ENCODE peak calls at places on chromosome 20, in eight cellular contexts. One of them, this sample, is unnamed. For H3K27me3 and H3K36me3, the result is how much of the 10 kb centered on the place peaks cover.

GRCh38 chr20:53621482-53622246 is 28.0 kb upstream of the ZNF217 start:
- DNase-seq in aorta: peak
- DNase-seq in adrenal gland: peak
- DNase-seq in heart right ventricle: peak
- DNase-seq in CD8-positive, alpha-beta T cell: no peak
- DNase-seq in psoas muscle: peak
- DNase-seq in IMR-90: peak
- DNase-seq in PC-9: peak
- DNase-seq in this sample: peak

GRCh38 chr20:23129891-23130621 is 43.9 kb upstream of the CD93 start:
- DNase-seq in CD8-positive, alpha-beta T cell: no peak
- DNase-seq in heart right ventricle: no peak
- DNase-seq in IMR-90: no peak
- DNase-seq in psoas muscle: no peak
- DNase-seq in adrenal gland: no peak
- DNase-seq in aorta: peak
- DNase-seq in PC-9: no peak
- DNase-seq in this sample: no peak

GRCh38 chr20:51636123-51636522 is 93.6 kb upstream of the NFATC2 start:
- DNase-seq in adrenal gland: no peak
- DNase-seq in IMR-90: no peak
- DNase-seq in aorta: no peak
- DNase-seq in CD8-positive, alpha-beta T cell: no peak
- DNase-seq in heart right ventricle: no peak
- DNase-seq in PC-9: no peak
- DNase-seq in psoas muscle: no peak
- DNase-seq in this sample: no peak

GRCh38 chr20:58139849-58140786 is 88.3 kb downstream of the ANKRD60 start:
- DNase-seq in adrenal gland: no peak
- DNase-seq in CD8-positive, alpha-beta T cell: no peak
- DNase-seq in heart right ventricle: no peak
- DNase-seq in psoas muscle: no peak
- DNase-seq in aorta: no peak
- DNase-seq in PC-9: no peak
- DNase-seq in IMR-90: no peak
- DNase-seq in this sample: no peak

GRCh38 chr20:51354191-51354768 is 188.2 kb downstream of the NFATC2 start:
- DNase-seq in CD8-positive, alpha-beta T cell: no peak
- DNase-seq in adrenal gland: no peak
- DNase-seq in psoas muscle: peak
- DNase-seq in PC-9: no peak
- DNase-seq in IMR-90: peak
- DNase-seq in aorta: no peak
- DNase-seq in heart right ventricle: no peak
- DNase-seq in this sample: no peak

GRCh38 chr20:63977392-63978276 is 1.8 kb downstream of the SAMD10 start:
- DNase-seq in adrenal gland: peak
- DNase-seq in psoas muscle: no peak
- DNase-seq in heart right ventricle: peak
- DNase-seq in IMR-90: peak
- DNase-seq in CD8-positive, alpha-beta T cell: no peak
- DNase-seq in PC-9: peak
- DNase-seq in aorta: peak
- DNase-seq in this sample: no peak

GRCh38 chr20:53984354-53984753 is 86.0 kb downstream of the BCAS1 start:
- DNase-seq in psoas muscle: no peak
- DNase-seq in aorta: peak
- DNase-seq in adrenal gland: no peak
- DNase-seq in PC-9: no peak
- DNase-seq in CD8-positive, alpha-beta T cell: no peak
- DNase-seq in heart right ventricle: no peak
- DNase-seq in IMR-90: no peak
- DNase-seq in this sample: no peak

GRCh38 chr20:23606652-23607049 is 934 bp upstream of the CST9 start:
- DNase-seq in aorta: peak
- DNase-seq in PC-9: peak
- DNase-seq in CD8-positive, alpha-beta T cell: peak
- DNase-seq in heart right ventricle: peak
- DNase-seq in psoas muscle: peak
- DNase-seq in IMR-90: peak
- DNase-seq in adrenal gland: peak
- DNase-seq in this sample: peak

GRCh38 chr20:26205350-26205749 is 508.7 kb upstream of the ZNF337 start:
- DNase-seq in aorta: no peak
- DNase-seq in PC-9: no peak
- DNase-seq in adrenal gland: no peak
- DNase-seq in CD8-positive, alpha-beta T cell: no peak
- DNase-seq in psoas muscle: no peak
- DNase-seq in heart right ventricle: no peak
- DNase-seq in IMR-90: no peak
- DNase-seq in this sample: no peak

GRCh38 chr20:26209171-26209941 is 512.7 kb upstream of the ZNF337 start:
- DNase-seq in heart right ventricle: peak
- DNase-seq in psoas muscle: peak
- DNase-seq in IMR-90: peak
- DNase-seq in aorta: peak
- DNase-seq in PC-9: no peak
- DNase-seq in CD8-positive, alpha-beta T cell: no peak
- DNase-seq in adrenal gland: no peak
- DNase-seq in this sample: no peak

GRCh38 chr20:26207237-26207966 is 510.7 kb upstream of the ZNF337 start:
- DNase-seq in CD8-positive, alpha-beta T cell: no peak
- DNase-seq in adrenal gland: no peak
- DNase-seq in heart right ventricle: no peak
- DNase-seq in aorta: no peak
- DNase-seq in PC-9: no peak
- DNase-seq in psoas muscle: no peak
- DNase-seq in IMR-90: no peak
- DNase-seq in this sample: no peak

DNA sequence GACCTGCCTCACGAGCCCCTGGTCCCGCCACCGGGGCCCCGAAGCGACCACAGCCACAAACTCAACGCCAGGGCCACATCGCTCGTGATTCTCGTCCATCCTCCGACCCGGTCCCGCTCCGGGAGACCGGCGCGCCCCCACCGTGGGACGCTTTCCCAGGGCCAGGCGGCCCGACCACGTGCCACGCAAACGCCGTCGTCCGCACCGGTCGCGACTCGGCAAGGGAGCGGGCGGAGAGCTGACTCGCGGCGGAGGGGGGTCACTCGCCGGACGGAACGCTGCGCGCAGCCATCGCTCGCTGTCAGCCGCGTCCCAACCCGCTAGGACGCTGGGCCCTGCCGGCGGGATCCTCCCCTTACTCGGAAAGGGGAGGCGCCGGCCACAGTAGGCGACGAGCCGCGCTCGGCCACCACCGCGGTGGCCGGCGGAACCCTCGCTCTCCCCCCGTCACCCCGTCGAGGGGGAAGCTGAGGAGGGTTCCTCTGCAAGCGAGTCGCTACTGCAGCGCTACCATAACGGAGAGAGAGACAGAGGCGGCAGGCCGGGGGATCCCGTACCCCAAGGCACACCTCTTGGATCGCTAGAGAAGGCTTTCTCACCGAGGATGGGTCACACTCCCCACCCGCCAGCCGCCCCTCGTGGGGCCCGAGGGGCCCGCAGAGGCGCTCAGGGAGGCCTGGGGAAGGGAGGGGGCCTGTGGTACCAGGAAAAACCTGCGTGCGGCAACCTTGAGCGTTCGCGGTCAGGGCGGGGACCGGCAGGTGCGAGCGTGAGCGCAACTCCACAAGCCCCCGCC is 511.8 kb upstream of the ZNF337 start:
- DNase-seq in CD8-positive, alpha-beta T cell: peak
- DNase-seq in aorta: peak
- DNase-seq in adrenal gland: no peak
- DNase-seq in PC-9: no peak
- DNase-seq in heart right ventricle: peak
- DNase-seq in psoas muscle: peak
- DNase-seq in IMR-90: no peak
- DNase-seq in this sample: peak
- H3K27me3 ChIP-seq in CD8-positive, alpha-beta T cell: under half
- H3K27me3 ChIP-seq in aorta: under half
- H3K27me3 ChIP-seq in adrenal gland: under half
- H3K27me3 ChIP-seq in PC-9: under half
- H3K27me3 ChIP-seq in heart right ventricle: under half
- H3K27me3 ChIP-seq in psoas muscle: under half
- H3K27me3 ChIP-seq in IMR-90: under half
- H3K27me3 ChIP-seq in this sample: under half

GRCh38 chr20:46361811-46362210 is 44.6 kb downstream of the ELMO2 start:
- DNase-seq in CD8-positive, alpha-beta T cell: no peak
- DNase-seq in heart right ventricle: no peak
- DNase-seq in aorta: no peak
- DNase-seq in adrenal gland: peak
- DNase-seq in psoas muscle: no peak
- DNase-seq in IMR-90: no peak
- DNase-seq in PC-9: no peak
- DNase-seq in this sample: no peak

GRCh38 chr20:46363874-46364669 is 42.3 kb downstream of the ELMO2 start:
- DNase-seq in psoas muscle: peak
- DNase-seq in heart right ventricle: peak
- DNase-seq in adrenal gland: peak
- DNase-seq in CD8-positive, alpha-beta T cell: peak
- DNase-seq in aorta: peak
- DNase-seq in IMR-90: peak
- DNase-seq in PC-9: peak
- DNase-seq in this sample: peak

GRCh38 chr20:46362931-46363872 is 43.2 kb downstream of the ELMO2 start:
- DNase-seq in heart right ventricle: no peak
- DNase-seq in adrenal gland: peak
- DNase-seq in aorta: no peak
- DNase-seq in CD8-positive, alpha-beta T cell: no peak
- DNase-seq in PC-9: no peak
- DNase-seq in IMR-90: no peak
- DNase-seq in psoas muscle: no peak
- DNase-seq in this sample: no peak

GRCh38 chr20:46359233-46359751 is 47.1 kb downstream of the ELMO2 start:
- DNase-seq in CD8-positive, alpha-beta T cell: no peak
- DNase-seq in heart right ventricle: no peak
- DNase-seq in IMR-90: no peak
- DNase-seq in adrenal gland: peak
- DNase-seq in PC-9: no peak
- DNase-seq in psoas muscle: peak
- DNase-seq in aorta: no peak
- DNase-seq in this sample: no peak

GRCh38 chr20:46361386-46361785 is 45.0 kb downstream of the ELMO2 start:
- DNase-seq in PC-9: no peak
- DNase-seq in CD8-positive, alpha-beta T cell: no peak
- DNase-seq in IMR-90: no peak
- DNase-seq in psoas muscle: no peak
- DNase-seq in adrenal gland: no peak
- DNase-seq in aorta: no peak
- DNase-seq in heart right ventricle: no peak
- DNase-seq in this sample: no peak
- H3K36me3 ChIP-seq in PC-9: under half
- H3K36me3 ChIP-seq in CD8-positive, alpha-beta T cell: under half
- H3K36me3 ChIP-seq in IMR-90: under half
- H3K36me3 ChIP-seq in psoas muscle: under half
- H3K36me3 ChIP-seq in adrenal gland: under half
- H3K36me3 ChIP-seq in aorta: under half
- H3K36me3 ChIP-seq in heart right ventricle: under half
- H3K36me3 ChIP-seq in this sample: under half

GRCh38 chr20:24676353-24676977 is 207.0 kb downstream of the SYNDIG1 start:
- DNase-seq in CD8-positive, alpha-beta T cell: no peak
- DNase-seq in adrenal gland: no peak
- DNase-seq in IMR-90: no peak
- DNase-seq in heart right ventricle: no peak
- DNase-seq in PC-9: no peak
- DNase-seq in psoas muscle: no peak
- DNase-seq in aorta: no peak
- DNase-seq in this sample: no peak

GRCh38 chr20:24674921-24675605 is 205.6 kb downstream of the SYNDIG1 start:
- DNase-seq in CD8-positive, alpha-beta T cell: no peak
- DNase-seq in heart right ventricle: no peak
- DNase-seq in IMR-90: no peak
- DNase-seq in aorta: no peak
- DNase-seq in adrenal gland: no peak
- DNase-seq in PC-9: no peak
- DNase-seq in psoas muscle: no peak
- DNase-seq in this sample: no peak

GRCh38 chr20:24676978-24677370 is 207.5 kb downstream of the SYNDIG1 start:
- DNase-seq in PC-9: no peak
- DNase-seq in psoas muscle: no peak
- DNase-seq in adrenal gland: no peak
- DNase-seq in aorta: no peak
- DNase-seq in CD8-positive, alpha-beta T cell: no peak
- DNase-seq in heart right ventricle: no peak
- DNase-seq in IMR-90: no peak
- DNase-seq in this sample: no peak

GRCh38 chr20:24673678-24674570 is 204.5 kb downstream of the SYNDIG1 start:
- DNase-seq in psoas muscle: no peak
- DNase-seq in aorta: no peak
- DNase-seq in CD8-positive, alpha-beta T cell: no peak
- DNase-seq in PC-9: no peak
- DNase-seq in heart right ventricle: no peak
- DNase-seq in adrenal gland: no peak
- DNase-seq in IMR-90: peak
- DNase-seq in this sample: no peak

DNA sequence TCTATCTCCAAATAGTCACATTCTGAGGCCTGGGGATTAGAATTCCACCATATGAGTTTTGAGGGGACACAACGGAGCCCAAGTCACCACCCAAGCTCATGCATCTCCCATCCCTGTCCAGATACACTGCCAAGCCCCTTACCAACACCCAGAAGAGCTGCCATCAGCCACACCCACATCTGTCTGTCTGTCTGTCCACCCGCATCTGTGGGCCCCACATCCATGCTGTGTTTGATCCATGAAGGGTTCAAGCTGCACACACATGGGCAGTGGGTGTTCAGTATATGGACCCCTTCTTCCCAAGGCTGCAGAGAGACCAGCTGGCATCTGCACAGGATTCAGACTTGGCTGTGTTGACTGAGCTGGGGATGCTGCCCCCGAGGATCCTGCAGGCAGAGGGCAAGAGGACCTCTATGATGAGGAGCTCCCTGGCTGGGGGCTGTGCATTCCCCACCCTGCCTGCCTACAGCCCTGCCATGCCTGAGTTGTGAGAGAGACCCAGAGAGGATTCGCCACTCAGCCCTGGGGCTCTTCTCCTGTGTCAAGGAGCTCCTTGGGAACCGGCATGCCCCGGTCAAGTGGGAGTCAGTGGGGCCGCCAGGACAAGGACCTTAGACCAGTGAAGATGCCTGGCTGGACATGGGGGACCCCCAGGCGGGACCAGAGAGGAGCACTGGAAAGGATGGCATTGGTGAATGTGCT is 206.4 kb downstream of the SYNDIG1 start:
- DNase-seq in CD8-positive, alpha-beta T cell: no peak
- DNase-seq in aorta: no peak
- DNase-seq in psoas muscle: no peak
- DNase-seq in IMR-90: no peak
- DNase-seq in heart right ventricle: no peak
- DNase-seq in PC-9: no peak
- DNase-seq in adrenal gland: no peak
- DNase-seq in this sample: no peak
- H3K27ac ChIP-seq in CD8-positive, alpha-beta T cell: no peak
- H3K27ac ChIP-seq in aorta: no peak
- H3K27ac ChIP-seq in psoas muscle: no peak
- H3K27ac ChIP-seq in IMR-90: no peak
- H3K27ac ChIP-seq in heart right ventricle: no peak
- H3K27ac ChIP-seq in PC-9: no peak
- H3K27ac ChIP-seq in adrenal gland: no peak
- H3K27ac ChIP-seq in this sample: no peak

DNA sequence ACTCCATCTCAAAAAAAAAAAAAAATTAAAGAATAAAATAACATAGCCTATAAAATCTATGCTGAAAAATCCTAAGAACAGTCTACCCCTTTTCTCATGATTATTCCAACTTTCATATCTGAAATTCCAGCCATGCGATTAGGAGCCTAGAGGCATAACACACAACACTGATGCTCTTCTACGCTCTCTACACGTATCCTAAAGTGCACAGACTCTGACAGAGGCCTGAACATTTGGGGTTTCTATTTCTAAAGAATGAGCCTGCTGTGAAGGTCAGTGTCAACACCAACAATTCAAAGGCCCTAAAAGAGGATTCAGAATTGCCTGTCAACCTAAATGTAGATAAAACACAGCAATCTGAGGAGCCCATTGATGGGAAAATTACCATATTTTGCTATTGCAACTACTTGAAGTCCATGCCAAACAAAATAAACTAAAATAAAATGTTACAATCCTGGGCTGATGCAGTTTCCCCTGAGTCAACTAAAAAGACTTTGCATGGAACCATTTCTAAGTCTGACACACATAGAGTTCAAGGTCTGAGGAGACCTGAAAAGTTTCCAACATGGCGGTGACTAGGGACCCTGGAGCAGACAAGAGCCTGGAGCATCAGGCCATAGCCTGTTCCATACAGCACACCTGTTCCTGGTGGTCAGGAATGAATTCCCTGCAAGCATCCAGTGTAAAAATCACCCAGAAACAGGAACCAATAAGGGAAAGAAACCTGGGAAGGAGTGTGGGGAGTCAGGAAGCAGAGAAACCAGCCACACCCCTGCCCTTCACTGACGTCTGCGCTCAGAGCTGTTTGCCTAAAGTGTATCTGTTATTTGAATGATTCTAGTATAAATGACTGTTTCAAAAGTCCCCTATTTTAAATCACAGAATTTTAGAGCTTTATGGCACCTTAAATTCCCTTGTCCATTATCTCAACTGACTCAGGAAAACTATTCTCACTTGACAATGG is 11.8 kb downstream of the NINL start:
- DNase-seq in adrenal gland: no peak
- DNase-seq in IMR-90: peak
- DNase-seq in psoas muscle: no peak
- DNase-seq in heart right ventricle: no peak
- DNase-seq in aorta: no peak
- DNase-seq in PC-9: no peak
- DNase-seq in CD8-positive, alpha-beta T cell: no peak
- DNase-seq in this sample: no peak
- H3K27me3 ChIP-seq in adrenal gland: under half
- H3K27me3 ChIP-seq in IMR-90: under half
- H3K27me3 ChIP-seq in psoas muscle: under half
- H3K27me3 ChIP-seq in heart right ventricle: under half
- H3K27me3 ChIP-seq in aorta: under half
- H3K27me3 ChIP-seq in PC-9: under half
- H3K27me3 ChIP-seq in CD8-positive, alpha-beta T cell: under half
- H3K27me3 ChIP-seq in this sample: under half

This sample was measured in lung.